ENCODE peak calls at places on chromosomes 1 and 21, in eight cellular contexts. M is BE2C, I is GM06990, Q is pons, N is COR-L47, H is cardiac muscle cell, K is choroid plexus epithelial cell, Y is thyroid gland. V is an unnamed sample.

GRCh38 chr1:62621907-62622306 is 24.6 kb downstream of the ANGPTL3 start:
- DNase-seq in H (no peak), N (no peak), I (peak), Y (no peak), M (no peak), K (peak), Q (peak), V (no peak)

GRCh38 chr1:109716121-109716520 is 4.1 kb downstream of the GSTM5 start:
- DNase-seq in Y (no peak), Q (no peak), H (no peak), K (no peak), M (no peak), N (no peak), I (no peak), V (no peak)

GRCh38 chr1:208179303-208179702 is 64.9 kb downstream of the PLXNA2 start:
- DNase-seq in M (peak), Y (peak), K (no peak), H (no peak), Q (no peak), N (peak), I (no peak), V (no peak)

GRCh38 chr21:33761104-33762036 is 119.1 kb downstream of the ITSN1 start:
- DNase-seq in H (peak), Q (peak), K (peak), N (no peak), Y (peak), I (no peak), M (no peak), V (no peak)

GRCh38 chr1:68339505-68339904 is 107.2 kb upstream of the WLS start:
- DNase-seq in M (no peak), H (no peak), Q (no peak), K (peak), N (no peak), I (no peak), Y (no peak), V (no peak)

GRCh38 chr21:25639922-25640670 is 1.0 kb downstream of the JAM2 start:
- DNase-seq in M (peak), K (no peak), H (peak), I (no peak), Y (peak), Q (peak), N (peak), V (peak)

GRCh38 chr1:58907398-58907797 is 123.6 kb upstream of the JUN start:
- DNase-seq in Q (no peak), K (no peak), N (no peak), H (no peak), M (no peak), Y (no peak), I (no peak), V (no peak)

GRCh38 chr1:220631238-220631842 is 58.8 kb upstream of the C1orf115 start:
- DNase-seq in H (no peak), I (no peak), Y (no peak), K (peak), M (no peak), Q (no peak), N (no peak), V (no peak)

GRCh38 chr1:93692983-93693591 is 11.4 kb upstream of the BCAR3 start:
- DNase-seq in Q (no peak), M (no peak), Y (peak), N (no peak), I (peak), K (peak), H (no peak), V (no peak)

GRCh38 chr1:209202826-209203439 is 380.6 kb upstream of the CAMK1G start:
- DNase-seq in M (peak), Q (peak), K (peak), H (peak), N (peak), Y (peak), I (peak), V (peak)

GRCh38 chr1:207035877-207036558 is 3.5 kb upstream of the C1orf116 start:
- DNase-seq in I (no peak), K (no peak), M (no peak), H (no peak), N (no peak), Y (no peak), Q (no peak), V (no peak)

GRCh38 chr1:3000214-3000613 is 21.1 kb upstream of the ACTRT2 start:
- DNase-seq in H (no peak), Q (no peak), N (no peak), Y (no peak), M (no peak), I (no peak), K (no peak), V (no peak)

GRCh38 chr1:168104535-168104934 is 32.2 kb downstream of the GPR161 start:
- DNase-seq in I (no peak), Y (no peak), K (no peak), H (no peak), N (no peak), Q (no peak), M (no peak), V (no peak)

GRCh38 chr1:41343790-41344679 is 17.2 kb upstream of the FOXO6 start:
- DNase-seq in K (no peak), N (no peak), Q (no peak), Y (no peak), M (no peak), H (no peak), I (no peak), V (no peak)

V was measured in SK-N-DZ.